ENCODE peak calls at places on chromosomes 5 and 9, in four cellular contexts. L, Z, F and H are unnamed samples.

GRCh38 chr5:59582746-59583145 is 310.8 kb downstream of the PDE4D start:
- DNase-seq in L (no peak), F (no peak), Z (no peak), H (no peak)

GRCh38 chr5:51968756-51969155 is 585.5 kb downstream of the ISL1 start:
- DNase-seq in L (no peak), Z (no peak), F (no peak), H (no peak)

GRCh38 chr5:5191906-5192305 is 51.8 kb downstream of the ADAMTS16 start:
- DNase-seq in L (no peak), F (no peak), Z (no peak), H (no peak)

GRCh38 chr9:95268681-95269080 is 48.8 kb downstream of the FANCC start:
- DNase-seq in Z (no peak), L (peak), F (no peak), H (no peak)

GRCh38 chr9:134325096-134325812 is 1.0 kb upstream of the RXRA start:
- DNase-seq in F (no peak), L (no peak), Z (no peak), H (peak)

GRCh38 chr5:123882946-123883345 is 371.0 kb downstream of the CSNK1G3 start:
- DNase-seq in F (no peak), Z (no peak), L (no peak), H (no peak)

GRCh38 chr5:103990064-103990463 is 427.5 kb upstream of the NUDT12 start:
- DNase-seq in Z (no peak), F (no peak), L (no peak), H (no peak)

GRCh38 chr9:4923580-4924544 is 61.2 kb upstream of the JAK2 start:
- DNase-seq in Z (no peak), L (no peak), F (no peak), H (peak)

GRCh38 chr5:54861212-54861894 is 124.0 kb downstream of the ESM1 start:
- DNase-seq in Z (no peak), F (no peak), L (no peak), H (no peak)

GRCh38 chr9:37856551-37856950 is 47.4 kb downstream of the SLC25A51 start:
- DNase-seq in F (no peak), Z (no peak), L (no peak), H (no peak)

GRCh38 chr9:127838375-127839078 is 15.9 kb downstream of the ENG start:
- DNase-seq in Z (no peak), L (no peak), F (no peak), H (no peak)

GRCh38 chr5:74017786-74018211 is 391.8 kb downstream of the ARHGEF28 start:
- DNase-seq in F (no peak), Z (no peak), L (peak), H (no peak)

GRCh38 chr5:41503321-41503720 is 7.1 kb downstream of the PLCXD3 start:
- DNase-seq in L (no peak), Z (no peak), F (no peak), H (no peak)

GRCh38 chr5:94024625-94025024 is 283.2 kb upstream of the POU5F2 start:
- DNase-seq in L (no peak), Z (no peak), F (no peak), H (no peak)

GRCh38 chr9:119639287-119639955 is 270.2 kb upstream of the BRINP1 start:
- DNase-seq in Z (no peak), F (no peak), L (no peak), H (no peak)

GRCh38 chr5:139131062-139131856 is 66.9 kb downstream of the SIL1 start:
- DNase-seq in Z (no peak), L (no peak), F (peak), H (no peak)

GRCh38 chr5:131635755-131636479 is 888 bp upstream of the RAPGEF6 start:
- DNase-seq in L (no peak), Z (peak), F (no peak), H (no peak)

GRCh38 chr9:117825609-117826347 is 121.6 kb downstream of the TLR4 start:
- DNase-seq in Z (peak), F (no peak), L (no peak), H (no peak)

GRCh38 chr5:178069909-178070308 is 43.4 kb upstream of the N4BP3 start:
- DNase-seq in L (peak), Z (no peak), F (peak), H (peak)

GRCh38 chr5:14449052-14449661 is 132.4 kb upstream of the OTULINL start:
- DNase-seq in Z (no peak), L (no peak), F (no peak), H (no peak)

GRCh38 chr5:59116231-59116900 is 533.5 kb downstream of the RAB3C start:
- DNase-seq in F (no peak), Z (no peak), L (no peak), H (no peak)

GRCh38 chr5:136203303-136203922 is 10.5 kb upstream of the SMIM32 start:
- DNase-seq in L (no peak), F (peak), Z (no peak), H (no peak)

GRCh38 chr5:31937226-31937625 is 236.9 kb downstream of the GOLPH3 start:
- DNase-seq in F (no peak), Z (no peak), L (no peak), H (no peak)

GRCh38 chr9:20500101-20500500 is 122.2 kb downstream of the MLLT3 start:
- DNase-seq in F (no peak), Z (no peak), L (no peak), H (no peak)

GRCh38 chr5:13746026-13746425 is 198.5 kb downstream of the DNAH5 start:
- DNase-seq in F (no peak), L (no peak), Z (no peak), H (no peak)

GRCh38 chr9:27157086-27157485 is 48.1 kb downstream of the TEK start:
- DNase-seq in L (no peak), Z (no peak), F (no peak), H (no peak)

GRCh38 chr9:129810788-129811187 is 7.8 kb downstream of the TOR1B start:
- DNase-seq in Z (no peak), F (no peak), L (no peak), H (no peak)

GRCh38 chr9:87702921-87703320 is 23.0 kb upstream of the CTSL start:
- DNase-seq in F (no peak), Z (no peak), L (no peak), H (no peak)

GRCh38 chr5:143676794-143677193 is 135.2 kb upstream of the HMHB1 start:
- DNase-seq in F (no peak), L (no peak), Z (no peak), H (no peak)

GRCh38 chr9:80650964-80651555 is 1038.3 kb downstream of the TLE1 start:
- DNase-seq in Z (no peak), F (no peak), L (no peak), H (no peak)

GRCh38 chr5:86684222-86684621 is 66.5 kb downstream of the COX7C start:
- DNase-seq in L (no peak), F (no peak), Z (no peak), H (no peak)

GRCh38 chr9:124839612-124840299 is 13.5 kb upstream of the WDR38 start:
- DNase-seq in L (peak), F (peak), Z (no peak), H (no peak)

GRCh38 chr5:64637837-64638443 is 52.4 kb upstream of the SHISAL2B start:
- DNase-seq in F (no peak), Z (no peak), L (no peak), H (no peak)

GRCh38 chr9:113978954-113979712 is 99.0 kb downstream of the AMBP start:
- DNase-seq in F (no peak), Z (no peak), L (no peak), H (no peak)

GRCh38 chr9:131809941-131810344 is 70.1 kb upstream of the RAPGEF1 start:
- DNase-seq in L (no peak), Z (no peak), F (no peak), H (no peak)

GRCh38 chr9:126599047-126599650 is 14.6 kb upstream of the LMX1B start:
- DNase-seq in L (no peak), Z (no peak), F (peak), H (no peak)

GRCh38 chr9:131395027-131395744 is 1.3 kb downstream of the PRRC2B start:
- DNase-seq in F (peak), L (no peak), Z (peak), H (peak)

GRCh38 chr9:97864396-97864795 is 11.4 kb downstream of the FOXE1 start:
- DNase-seq in L (no peak), Z (peak), F (no peak), H (no peak)

GRCh38 chr9:91384954-91385353 is 23.2 kb upstream of the AUH start:
- DNase-seq in Z (no peak), L (no peak), F (no peak), H (no peak)

GRCh38 chr5:45508155-45508554 is 188.0 kb downstream of the HCN1 start:
- DNase-seq in L (no peak), F (no peak), Z (no peak), H (no peak)

GRCh38 chr5:45507174-45507573 is 189.0 kb downstream of the HCN1 start:
- DNase-seq in F (no peak), Z (no peak), L (no peak), H (no peak)

GRCh38 chr5:45512521-45512920 is 183.7 kb downstream of the HCN1 start:
- DNase-seq in Z (no peak), F (no peak), L (no peak), H (no peak)
- TF ChIP-seq EGR1 in Z (no peak), F (no peak), L (no peak), H (no peak)

DNA sequence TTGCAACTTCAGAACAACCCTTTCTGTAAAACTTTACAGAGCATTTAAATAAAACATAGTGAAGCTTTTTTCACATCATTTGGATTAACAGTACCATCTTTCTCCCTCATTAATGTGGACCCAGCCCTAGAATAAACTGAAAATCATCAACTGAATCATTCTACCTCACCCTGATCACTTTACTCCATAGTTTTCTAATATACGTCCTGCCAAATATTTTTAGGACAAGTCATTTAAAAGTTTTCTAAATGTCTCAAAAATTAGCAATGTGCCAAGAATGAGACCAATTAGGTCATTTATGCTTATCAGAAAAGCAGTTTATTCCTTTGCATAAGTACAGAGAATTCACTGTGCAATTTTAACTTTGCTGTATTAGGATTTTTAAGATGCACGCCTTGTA is 284.4 kb downstream of the PIK3R1 start:
- DNase-seq in L (no peak), Z (no peak), F (no peak), H (no peak)
- TF ChIP-seq EGR1 in L (no peak), Z (no peak), F (no peak), H (no peak)

DNA sequence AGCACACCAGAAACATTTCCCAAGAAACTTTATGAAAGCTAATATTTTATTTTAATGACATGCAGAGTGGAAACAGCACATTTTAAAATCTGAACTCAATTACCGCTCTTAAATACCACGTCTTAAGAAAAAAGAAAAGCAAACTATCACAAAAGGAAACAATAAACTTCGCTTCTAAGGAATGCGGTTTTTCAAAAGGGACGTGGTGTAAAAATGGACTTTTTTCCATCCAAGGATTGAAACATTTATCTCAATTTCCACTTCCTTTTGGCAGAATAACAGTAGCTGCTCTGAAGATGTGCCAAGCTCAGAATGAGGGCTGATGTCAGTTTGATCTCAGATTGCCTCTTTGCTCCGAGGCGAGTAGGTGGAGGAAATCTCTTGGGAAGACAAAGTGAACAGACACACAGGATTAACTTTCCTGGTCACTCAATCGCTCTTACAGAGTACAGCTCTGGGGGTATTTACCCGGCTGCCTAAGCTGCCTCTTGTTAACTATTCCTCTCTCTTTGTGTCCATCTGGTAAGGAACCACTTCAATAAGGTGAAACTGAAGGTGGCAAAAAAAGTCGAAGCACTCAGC is 158.5 kb downstream of the TRPM6 start:
- DNase-seq in F (no peak), L (no peak), Z (no peak), H (no peak)
- TF ChIP-seq EGR1 in F (no peak), L (no peak), Z (no peak), H (no peak)

GRCh38 chr5:107964722-107965121 is 294.0 kb upstream of the EFNA5 start:
- DNase-seq in Z (peak), L (no peak), F (no peak), H (no peak)
- TF ChIP-seq EGR1 in Z (no peak), L (no peak), F (no peak), H (no peak)

GRCh38 chr5:79963261-79963977 is 27.6 kb downstream of the MTX3 start:
- DNase-seq in F (no peak), Z (no peak), L (no peak), H (no peak)

GRCh38 chr5:79959407-79959806 is 31.7 kb downstream of the MTX3 start:
- DNase-seq in L (no peak), Z (no peak), F (no peak), H (no peak)

GRCh38 chr5:79961731-79962579 is 29.1 kb downstream of the MTX3 start:
- DNase-seq in Z (no peak), L (no peak), F (no peak), H (no peak)

GRCh38 chr5:79966479-79966878 is 24.6 kb downstream of the MTX3 start:
- DNase-seq in F (no peak), L (no peak), Z (no peak), H (no peak)

GRCh38 chr5:79962580-79963222 is 28.4 kb downstream of the MTX3 start:
- DNase-seq in F (no peak), L (no peak), Z (no peak), H (no peak)
- TF ChIP-seq EGR1 in F (no peak), L (no peak), Z (no peak), H (no peak)

GRCh38 chr9:23962101-23962500 is 136.1 kb upstream of the ELAVL2 start:
- DNase-seq in Z (no peak), F (no peak), L (no peak), H (no peak)
- TF ChIP-seq EGR1 in Z (no peak), F (no peak), L (no peak), H (no peak)

DNA sequence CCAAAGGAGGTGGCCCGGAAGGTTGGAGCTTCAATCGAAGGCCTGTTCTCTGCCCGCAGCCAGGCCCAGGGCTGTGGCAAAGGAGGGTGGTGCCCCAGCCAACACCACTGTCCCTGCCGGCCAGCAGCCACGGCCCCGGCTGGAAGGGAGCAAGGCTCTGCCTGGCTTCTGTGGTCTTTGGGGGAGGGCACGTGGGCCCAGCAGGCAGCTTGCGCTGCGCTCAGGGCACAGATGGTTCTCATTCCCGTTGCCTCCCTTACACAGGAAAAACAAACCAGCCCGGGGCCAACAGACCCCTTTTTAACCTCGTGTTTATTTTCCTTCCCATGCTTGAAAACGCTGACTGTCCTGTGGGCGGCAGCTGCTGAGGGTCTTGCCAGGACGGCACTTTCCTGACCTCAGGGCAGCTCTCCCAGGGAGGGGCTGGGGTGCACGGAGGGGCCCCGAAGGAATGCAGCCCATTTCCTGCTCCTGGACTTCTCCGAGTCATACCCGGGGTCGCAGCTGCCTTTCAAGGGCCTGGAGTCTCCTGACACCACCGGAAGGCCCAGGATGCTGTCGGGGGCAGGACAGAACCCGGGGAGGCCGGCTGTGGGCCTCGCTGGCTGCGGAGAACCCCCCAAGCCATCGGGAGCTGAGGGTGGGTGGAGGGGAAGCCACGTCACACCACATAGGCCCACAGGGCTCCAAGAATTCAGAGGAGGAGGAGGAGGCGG is 1.1 kb upstream of the GPSM1 start:
- DNase-seq in F (peak), L (no peak), Z (no peak), H (no peak)
- TF ChIP-seq EGR1 in F (no peak), L (no peak), Z (no peak), H (no peak)